ENCODE peak calls at places on chromosomes 13 and 19, in four cellular contexts. H is NB4, P is K562, G is A549. W is an unnamed sample.

GRCh38 chr19:52170304-52170703 is 1.1 kb downstream of the ZNF836 start:
- DNase-seq in H (no peak), P (no peak), G (no peak), W (no peak)

GRCh38 chr19:18590273-18591272 is 2.0 kb downstream of the REX1BD start:
- DNase-seq in H (no peak), P (peak), G (peak), W (no peak)

GRCh38 chr13:112174476-112175110 is 107.6 kb downstream of the SOX1 start:
- DNase-seq in H (peak), P (no peak), G (no peak), W (no peak)

GRCh38 chr19:884420-885211 is 8.4 kb downstream of the MED16 start:
- DNase-seq in H (no peak), P (no peak), G (no peak), W (no peak)

GRCh38 chr13:44755872-44756271 is 179.7 kb upstream of the TSC22D1 start:
- DNase-seq in H (no peak), P (no peak), G (no peak), W (peak)

GRCh38 chr19:5554828-5555227 is 12.9 kb downstream of the TINCR start:
- DNase-seq in H (no peak), P (no peak), G (no peak), W (no peak)

GRCh38 chr19:5128251-5128931 is 159.5 kb downstream of the KDM4B start:
- DNase-seq in H (no peak), P (peak), G (no peak), W (peak)

GRCh38 chr13:78239681-78240080 is 321.1 kb upstream of the EDNRB start:
- DNase-seq in H (peak), P (no peak), G (no peak), W (no peak)

GRCh38 chr19:35167251-35168119 is 12.9 kb downstream of the FXYD5 start:
- DNase-seq in H (peak), P (no peak), G (no peak), W (no peak)

GRCh38 chr19:17687857-17688784 is at the start of gene UNC13A:
- DNase-seq in H (peak), P (peak), G (peak), W (no peak)

GRCh38 chr13:27797228-27797624 is 4.9 kb downstream of the GSX1 start:
- DNase-seq in H (no peak), P (peak), G (peak), W (peak)

GRCh38 chr19:28687296-28687695 is 525.7 kb downstream of the UQCRFS1 start:
- DNase-seq in H (no peak), P (no peak), G (no peak), W (no peak)

GRCh38 chr13:77859450-77859849 is 59.2 kb downstream of the EDNRB start:
- DNase-seq in H (no peak), P (no peak), G (peak), W (no peak)

GRCh38 chr13:50711449-50711848 is 132.0 kb downstream of the DLEU7 start:
- DNase-seq in H (no peak), P (no peak), G (no peak), W (no peak)

GRCh38 chr13:27271572-27272096 is 1.0 kb downstream of the RASL11A start:
- DNase-seq in H (no peak), P (no peak), G (no peak), W (no peak)

GRCh38 chr13:23547000-23547590 is 23.1 kb upstream of the TNFRSF19 start:
- DNase-seq in H (no peak), P (no peak), G (no peak), W (peak)

GRCh38 chr13:47216176-47216822 is 319.4 kb upstream of the HTR2A start:
- DNase-seq in H (no peak), P (no peak), G (no peak), W (no peak)

GRCh38 chr13:84481958-84482357 is 599.7 kb upstream of the SLITRK1 start:
- DNase-seq in H (no peak), P (no peak), G (no peak), W (no peak)

GRCh38 chr19:7912697-7913564 is 1.7 kb upstream of the TGFBR3L start:
- DNase-seq in H (no peak), P (no peak), G (no peak), W (no peak)

DNA sequence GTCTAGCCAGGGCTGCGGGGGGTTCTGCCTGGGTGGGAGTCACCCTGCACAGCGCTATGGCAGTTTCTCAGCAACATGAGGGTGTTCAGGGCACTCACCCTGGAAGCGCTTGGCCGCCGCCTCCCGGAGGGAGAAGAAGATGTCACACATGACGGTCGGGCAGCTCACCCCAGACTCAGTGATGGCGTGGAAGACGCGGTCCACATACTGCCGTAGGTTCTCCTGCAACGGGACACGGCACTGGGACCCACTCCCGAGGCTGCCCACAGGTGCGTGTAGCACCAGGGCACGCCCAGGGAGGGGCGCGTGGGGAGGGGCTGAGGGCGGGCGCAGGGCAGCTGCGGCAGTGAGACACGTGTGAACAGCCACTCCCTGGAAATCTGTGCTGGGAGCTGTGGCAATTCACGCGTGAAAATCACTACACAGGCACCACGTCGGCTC is 41.3 kb upstream of the C13orf46 start:
- DNase-seq in H (no peak), P (no peak), G (no peak), W (no peak)
- TF ChIP-seq MYC in H (no peak), P (no peak), G (no peak), W (no peak)

GRCh38 chr13:95677564-95678386 is 836 bp downstream of the DNAJC3 start:
- DNase-seq in H (peak), P (peak), G (peak), W (peak)

GRCh38 chr13:95676775-95677563 is at the start of gene DNAJC3:
- DNase-seq in H (peak), P (peak), G (peak), W (peak)

GRCh38 chr13:95678967-95679366 is 2.0 kb downstream of the DNAJC3 start:
- DNase-seq in H (no peak), P (no peak), G (no peak), W (peak)

GRCh38 chr13:95679722-95680121 is 2.8 kb downstream of the DNAJC3 start:
- DNase-seq in H (no peak), P (no peak), G (no peak), W (peak)

GRCh38 chr13:95676100-95676774 is 702 bp upstream of the DNAJC3 start:
- DNase-seq in H (peak), P (peak), G (peak), W (peak)
- TF ChIP-seq MAX in H (peak), P (no peak), G (no peak), W (no peak)

GRCh38 chr19:29752450-29753025 is 37.5 kb upstream of the C19orf12 start:
- DNase-seq in H (no peak), P (no peak), G (no peak), W (no peak)

GRCh38 chr19:29751932-29752331 is 36.9 kb upstream of the C19orf12 start:
- DNase-seq in H (no peak), P (no peak), G (no peak), W (no peak)

GRCh38 chr19:29753190-29753933 is 38.3 kb upstream of the C19orf12 start:
- DNase-seq in H (no peak), P (peak), G (no peak), W (no peak)

GRCh38 chr19:29757551-29757950 is 42.5 kb upstream of the C19orf12 start:
- DNase-seq in H (no peak), P (no peak), G (no peak), W (no peak)

GRCh38 chr19:29753934-29754305 is 38.9 kb upstream of the C19orf12 start:
- DNase-seq in H (no peak), P (no peak), G (no peak), W (no peak)
- TF ChIP-seq MYC in H (no peak), P (no peak), G (no peak), W (no peak)

GRCh38 chr19:6738726-6739389 is 622 bp upstream of the TRIP10 start:
- DNase-seq in H (no peak), P (peak), G (no peak), W (no peak)

GRCh38 chr19:6739884-6740588 is 556 bp downstream of the TRIP10 start:
- DNase-seq in H (peak), P (peak), G (peak), W (peak)

GRCh38 chr19:6743071-6743470 is 3.6 kb downstream of the TRIP10 start:
- DNase-seq in H (no peak), P (no peak), G (no peak), W (no peak)

GRCh38 chr19:6739390-6739883 is at the start of gene TRIP10:
- DNase-seq in H (peak), P (peak), G (peak), W (peak)

DNA sequence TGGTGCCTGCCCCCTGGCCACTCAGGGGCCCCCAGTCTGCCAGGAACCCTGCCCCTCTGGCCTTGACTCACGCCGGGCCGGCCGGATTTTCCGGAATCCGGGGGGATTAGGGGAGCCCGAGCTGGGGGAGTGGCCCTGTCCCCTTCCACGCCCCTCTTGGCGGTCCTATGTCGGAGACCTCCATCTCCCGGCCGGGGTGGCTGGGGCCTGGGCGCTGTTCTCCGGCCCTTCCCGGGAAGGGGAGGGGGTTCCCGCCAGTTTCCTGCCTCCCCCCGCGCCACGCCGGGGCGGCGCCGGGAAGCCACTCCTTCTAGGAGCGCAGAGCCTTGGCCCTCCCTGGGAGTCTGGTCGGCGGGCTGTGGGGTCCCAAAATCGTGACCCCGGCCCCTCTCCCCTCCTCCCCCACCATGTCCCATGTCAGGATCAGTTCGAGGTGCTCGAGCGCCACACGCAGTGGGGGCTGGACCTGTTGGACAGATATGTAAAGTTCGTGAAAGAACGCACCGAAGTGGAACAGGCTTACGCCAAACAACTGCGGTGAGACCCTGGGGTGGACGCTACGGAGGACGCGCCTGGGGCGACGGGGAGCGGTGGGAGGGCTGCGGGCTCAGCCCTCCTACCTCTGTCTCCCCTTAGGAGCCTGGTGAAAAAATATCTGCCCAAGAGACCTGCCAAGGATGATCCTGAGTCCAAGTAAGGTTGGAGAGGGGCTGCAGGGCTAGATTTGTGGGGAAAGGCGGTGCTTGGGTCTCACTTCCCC is 1.3 kb downstream of the TRIP10 start:
- DNase-seq in H (peak), P (peak), G (peak), W (peak)
- TF ChIP-seq MAX in H (no peak), P (no peak), G (peak), W (no peak)

DNA sequence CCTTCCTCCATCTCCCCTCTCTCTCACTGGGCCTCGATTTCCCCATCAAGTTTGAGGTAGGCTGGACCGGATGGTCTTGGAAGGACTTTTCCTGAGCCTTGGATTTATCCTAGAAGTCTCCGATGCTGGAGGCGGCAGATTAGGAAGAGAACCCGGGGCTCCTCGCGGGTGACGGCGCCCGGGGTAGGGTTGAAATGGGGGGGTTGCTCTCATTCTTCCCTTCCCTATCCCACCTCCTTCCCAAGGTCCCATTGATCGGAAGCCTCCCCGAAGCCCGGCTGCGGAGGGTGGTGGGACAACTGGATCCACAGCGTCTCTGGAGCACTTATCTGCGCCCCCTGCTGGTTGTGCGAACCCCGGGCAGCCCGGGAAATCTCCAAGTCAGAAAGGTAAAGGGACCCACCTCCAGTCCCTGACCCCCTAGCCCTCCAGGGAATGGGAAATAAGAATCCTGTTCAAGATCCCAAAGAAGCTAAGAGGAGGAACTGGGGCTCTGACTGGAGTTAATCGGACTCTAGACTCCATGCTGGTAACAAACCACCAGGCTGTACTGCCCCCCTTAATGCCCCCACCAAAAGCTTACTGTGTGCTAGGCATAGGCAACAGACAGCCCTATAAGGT is 812 bp downstream of the QPCTL start:
- DNase-seq in H (peak), P (peak), G (peak), W (peak)
- TF ChIP-seq MYC in H (no peak), P (no peak), G (no peak), W (no peak)

GRCh38 chr13:20439261-20439660 is 86.4 kb downstream of the CRYL1 start:
- DNase-seq in H (no peak), P (no peak), G (no peak), W (no peak)

GRCh38 chr13:20435616-20436368 is 89.9 kb downstream of the CRYL1 start:
- DNase-seq in H (no peak), P (no peak), G (no peak), W (no peak)

GRCh38 chr13:20441066-20441465 is 84.6 kb downstream of the CRYL1 start:
- DNase-seq in H (no peak), P (no peak), G (no peak), W (no peak)

GRCh38 chr13:20436505-20436904 is 89.2 kb downstream of the CRYL1 start:
- DNase-seq in H (no peak), P (no peak), G (no peak), W (no peak)

GRCh38 chr13:20438801-20439200 is 86.9 kb downstream of the CRYL1 start:
- DNase-seq in H (no peak), P (no peak), G (no peak), W (no peak)
- TF ChIP-seq MAX in H (no peak), P (no peak), G (no peak), W (no peak)

W was measured in endothelial cell of umbilical vein.